ENCODE peak calls at places on chromosomes 13 and 19, in four cellular contexts. E is Panc1, I is A549, S is mesothelial cell of epicardium. L is an unnamed sample.
A peak's percentile ranks its signal among the peaks of the same experiment; 100 is the strongest.

GRCh38 chr13:30346159-30346788 is 38.9 kb upstream of the KATNAL1 start:
- DNase-seq in E (no peak), I (no peak), S (no peak), L (no peak)

GRCh38 chr19:14494910-14495677 is 833 bp downstream of the GIPC1 start:
- DNase-seq in E (no peak), I (no peak), S (no peak), L (no peak)

GRCh38 chr19:14174883-14175282 is 31.1 kb downstream of the ADGRL1 start:
- DNase-seq in E (no peak), I (no peak), S (no peak), L (no peak)

GRCh38 chr13:43273362-43273761 is 250.0 kb downstream of the DNAJC15 start:
- DNase-seq in E (no peak), I (no peak), S (no peak), L (no peak)

GRCh38 chr13:95058680-95059079 is 242.6 kb downstream of the ABCC4 start:
- DNase-seq in E (no peak), I (no peak), S (no peak), L (no peak)

GRCh38 chr13:105019073-105019472 is 1516.4 kb downstream of the EFNB2 start:
- DNase-seq in E (no peak), I (no peak), S (no peak), L (no peak)

GRCh38 chr13:101875717-101876393 is 423.4 kb downstream of the ITGBL1 start:
- DNase-seq in E (peak; percentile 12), I (peak; percentile 28), S (no peak), L (no peak)

GRCh38 chr19:35696835-35697234 is 7.5 kb upstream of the ZBTB32 start:
- DNase-seq in E (no peak), I (no peak), S (no peak), L (no peak)

GRCh38 chr19:40262422-40262821 is 22.7 kb downstream of the AKT2 start:
- DNase-seq in E (no peak), I (no peak), S (no peak), L (no peak)

GRCh38 chr19:33780251-33780650 is 16.4 kb upstream of the KCTD15 start:
- DNase-seq in E (no peak), I (no peak), S (no peak), L (no peak)

GRCh38 chr13:113818700-113819295 is 45.1 kb downstream of the GAS6 start:
- DNase-seq in E (no peak), I (no peak), S (no peak), L (no peak)

GRCh38 chr13:113816248-113816924 is 47.5 kb downstream of the GAS6 start:
- DNase-seq in E (no peak), I (no peak), S (no peak), L (no peak)

GRCh38 chr13:113815151-113816058 is 48.5 kb downstream of the GAS6 start:
- DNase-seq in E (no peak), I (no peak), S (no peak), L (no peak)

GRCh38 chr13:113817860-113818691 is 45.8 kb downstream of the GAS6 start:
- DNase-seq in E (no peak), I (no peak), S (no peak), L (no peak)

DNA sequence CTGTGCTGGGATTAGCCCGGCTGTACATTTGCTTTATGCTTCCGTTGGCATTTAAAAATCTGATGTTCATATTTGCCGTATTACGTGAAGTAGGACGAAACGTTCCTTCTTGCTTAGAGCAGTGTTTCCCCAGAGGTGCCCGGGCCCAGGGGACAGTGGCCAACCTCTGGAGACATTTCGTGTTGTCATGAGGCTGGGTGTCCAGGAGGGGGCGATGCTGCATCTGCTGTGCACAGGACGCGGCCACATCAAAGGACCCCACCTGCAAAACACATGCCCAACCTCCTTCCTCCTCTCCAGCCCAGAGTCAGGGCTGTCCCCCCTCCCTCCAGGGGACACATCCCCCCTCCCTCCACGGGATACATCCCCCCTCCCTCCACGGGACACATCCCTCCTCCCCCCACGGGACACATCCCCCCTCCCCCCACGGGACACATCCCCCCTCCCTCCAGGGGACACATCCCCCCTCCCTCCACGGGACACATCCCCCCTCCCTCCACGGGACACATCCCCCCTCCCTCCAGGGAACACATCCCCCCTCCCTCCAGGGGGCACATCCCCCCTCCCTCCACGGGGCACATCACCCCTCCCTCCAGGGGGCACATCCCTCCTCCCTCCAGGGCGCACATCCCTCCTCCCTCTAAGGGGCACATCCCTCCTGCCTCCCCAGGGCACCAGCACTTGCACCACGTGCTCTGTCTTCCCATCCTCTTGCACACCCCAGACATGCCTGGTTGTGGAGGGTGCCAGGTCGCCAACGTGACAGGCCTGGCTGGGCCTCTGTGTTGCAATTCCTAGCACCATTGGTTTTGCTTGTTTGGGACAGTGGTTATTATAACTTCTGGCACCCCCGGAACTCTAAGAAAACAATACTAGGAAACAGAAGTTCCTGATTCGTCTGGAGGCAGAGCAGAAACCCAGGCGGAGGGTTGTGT is 46.7 kb downstream of the GAS6 start:
- DNase-seq in E (no peak), I (peak; percentile 87), S (peak; percentile 89), L (no peak)
- TF ChIP-seq CTCF in E (peak; percentile 72), I (peak; percentile 58), S (peak; percentile 87), L (peak; percentile 87)

GRCh38 chr13:41196011-41196410 is 1.6 kb upstream of the KBTBD7 start:
- DNase-seq in E (no peak), I (no peak), S (no peak), L (no peak)

GRCh38 chr13:41199526-41199925 is 5.2 kb upstream of the KBTBD7 start:
- DNase-seq in E (no peak), I (no peak), S (no peak), L (no peak)

GRCh38 chr13:41193919-41194824 is at the start of gene KBTBD7:
- DNase-seq in E (peak; percentile 63), I (peak; percentile 92), S (peak; percentile 77), L (peak; percentile 97)

GRCh38 chr13:41199061-41199460 is 4.7 kb upstream of the KBTBD7 start:
- DNase-seq in E (no peak), I (no peak), S (no peak), L (no peak)

GRCh38 chr13:41196620-41197019 is 2.3 kb upstream of the KBTBD7 start:
- DNase-seq in E (no peak), I (no peak), S (no peak), L (no peak)
- TF ChIP-seq CTCF in E (peak; percentile 49), I (peak; percentile 22), S (no peak), L (peak; percentile 20)

DNA sequence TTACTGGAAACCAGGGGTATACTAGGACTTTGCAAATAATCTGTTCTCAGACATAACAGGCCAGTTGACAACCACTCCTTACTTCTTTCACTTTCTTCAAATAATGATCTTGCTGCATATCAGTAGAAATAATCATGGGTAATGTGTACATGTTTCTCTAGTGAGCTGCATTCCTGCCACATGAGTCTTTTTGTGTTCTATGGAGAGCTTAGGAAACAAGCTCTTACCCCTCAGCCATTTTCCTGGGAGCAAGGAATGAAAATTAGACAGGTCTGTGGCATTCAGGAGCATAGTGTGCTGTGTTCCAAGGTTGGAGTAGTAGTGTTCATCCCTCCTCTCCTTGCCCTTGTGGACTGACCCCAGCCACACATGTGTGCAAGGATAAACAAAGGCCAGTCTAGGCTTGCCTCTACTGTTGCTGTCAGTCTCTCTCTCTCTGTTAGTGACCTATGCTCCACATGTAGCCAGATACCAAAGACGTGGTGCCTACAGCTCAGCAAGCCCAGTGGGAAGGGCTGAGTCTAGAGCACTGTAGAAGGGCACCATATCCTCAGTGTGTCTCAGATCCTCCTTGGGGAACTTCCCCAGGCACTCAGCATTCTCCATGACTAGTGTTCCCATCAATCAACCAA is 11.5 kb upstream of the OXGR1 start:
- DNase-seq in E (no peak), I (no peak), S (no peak), L (no peak)
- TF ChIP-seq CTCF in E (no peak), I (no peak), S (no peak), L (no peak)

GRCh38 chr19:18118420-18119242 is 21.1 kb downstream of the MAST3 start:
- DNase-seq in E (no peak), I (no peak), S (no peak), L (no peak)

GRCh38 chr19:18120127-18120526 is 22.5 kb downstream of the MAST3 start:
- DNase-seq in E (no peak), I (no peak), S (no peak), L (no peak)

GRCh38 chr19:18117364-18117691 is 19.8 kb downstream of the MAST3 start:
- DNase-seq in E (no peak), I (no peak), S (no peak), L (no peak)

GRCh38 chr19:18119243-18120105 is 21.9 kb downstream of the MAST3 start:
- DNase-seq in E (no peak), I (no peak), S (no peak), L (no peak)

GRCh38 chr19:18117692-18118378 is 20.3 kb downstream of the MAST3 start:
- DNase-seq in E (no peak), I (peak; percentile 70), S (peak; percentile 89), L (peak; percentile 95)
- TF ChIP-seq CTCF in E (no peak), I (no peak), S (no peak), L (no peak)

DNA sequence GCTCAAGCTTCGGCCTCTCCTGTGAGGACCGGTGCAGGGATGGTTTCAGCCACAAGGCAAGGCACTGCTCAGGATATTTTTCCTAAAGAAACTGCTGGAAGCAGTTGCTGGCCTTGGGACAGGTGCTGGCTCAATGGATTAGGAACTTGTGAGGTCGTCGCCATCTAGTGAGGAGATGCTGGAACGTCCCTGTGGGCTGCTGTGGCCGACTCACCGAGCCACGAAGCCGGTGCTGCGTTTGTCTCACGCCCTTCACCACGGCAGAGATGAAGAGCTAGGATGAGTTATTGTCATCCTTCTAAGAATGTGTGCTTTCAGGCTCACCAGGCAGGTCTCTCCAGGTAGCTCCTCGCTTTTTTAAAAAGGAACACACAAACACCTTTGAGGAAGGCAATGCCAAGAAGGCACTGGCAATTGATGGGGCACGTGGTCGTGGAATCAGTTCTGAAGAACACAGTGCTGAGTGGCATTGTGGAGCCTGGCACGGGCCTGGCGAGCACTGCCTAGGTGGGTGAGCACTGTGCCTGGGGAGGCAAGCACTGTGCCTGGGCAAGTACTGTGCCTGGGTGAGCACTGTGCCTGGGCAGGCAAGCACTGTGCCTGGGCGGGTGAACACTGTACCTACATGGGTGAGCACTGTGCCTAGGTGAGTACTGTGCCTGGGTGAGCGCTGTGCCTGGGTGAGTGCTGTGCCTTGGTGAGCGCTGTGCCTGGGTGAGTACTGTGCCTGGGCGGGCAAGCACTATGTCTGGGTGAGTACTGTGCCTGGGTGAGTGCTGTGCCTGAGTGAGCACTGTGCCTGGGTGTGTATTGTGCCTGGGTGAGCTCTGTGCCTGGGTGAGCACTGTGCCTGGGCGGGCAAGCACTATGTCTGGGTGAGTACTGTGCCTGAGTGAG is 140.4 kb downstream of the TEX29 start:
- DNase-seq in E (no peak), I (peak; percentile 32), S (no peak), L (no peak)
- TF ChIP-seq CTCF in E (peak; percentile 54), I (peak; percentile 22), S (no peak), L (peak; percentile 60)

DNA sequence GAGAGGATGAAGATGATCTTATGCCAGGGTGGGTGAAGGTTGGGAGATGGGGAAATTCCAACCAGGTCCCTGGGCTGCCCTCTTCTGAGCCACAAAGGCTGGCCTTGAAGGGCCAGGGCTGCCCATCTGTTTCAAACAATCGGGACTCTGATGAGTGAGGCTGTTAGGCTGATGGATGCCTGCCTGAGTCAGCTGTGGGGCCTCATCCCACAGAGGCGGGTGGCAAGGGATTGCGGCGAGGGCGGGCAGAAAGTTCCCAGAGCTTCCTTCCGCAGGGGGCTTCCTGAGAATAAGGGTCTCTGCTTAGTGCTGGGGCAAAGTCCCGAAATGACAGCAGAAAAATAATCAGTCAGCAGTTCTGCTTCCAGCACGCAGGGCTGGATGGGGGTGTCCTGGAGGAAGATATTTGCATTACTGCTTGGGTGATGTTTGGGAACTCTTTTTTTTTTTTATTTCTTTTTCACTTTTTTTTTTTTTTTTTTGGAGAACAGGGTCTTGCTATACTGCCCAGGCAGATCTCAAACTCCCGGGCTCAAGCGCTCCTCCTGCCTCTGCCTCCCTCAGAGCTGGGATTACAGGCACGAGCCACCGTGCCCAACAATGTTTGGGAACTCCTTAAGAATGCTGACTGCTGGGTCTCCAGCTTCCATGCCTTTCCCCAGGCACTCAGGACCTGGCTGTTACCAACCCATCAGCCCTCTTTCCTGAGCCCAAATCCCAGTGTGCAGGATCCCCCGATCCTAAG is 14.1 kb downstream of the SH3GL1 start:
- DNase-seq in E (no peak), I (no peak), S (no peak), L (no peak)
- TF ChIP-seq CTCF in E (no peak), I (no peak), S (peak; percentile 35), L (no peak)

L was measured in osteocyte.